ENCODE peak calls at places on chromosomes 13 and 19, in eight cellular contexts. One of them, this sample, is unnamed.

GRCh38 chr19:55449469-55449868 is 6.4 kb upstream of the SHISA7 start:
- DNase-seq in Peyer's patch: no peak
- DNase-seq in fibroblast of pulmonary artery: no peak
- DNase-seq in astrocyte: no peak
- DNase-seq in neural crest cell: no peak
- DNase-seq in transverse colon: no peak
- DNase-seq in spleen: no peak
- DNase-seq in HCT116: no peak
- DNase-seq in this sample: no peak

GRCh38 chr19:6718741-6719539 is 1.5 kb downstream of the C3 start:
- DNase-seq in transverse colon: no peak
- DNase-seq in HCT116: peak
- DNase-seq in Peyer's patch: no peak
- DNase-seq in astrocyte: no peak
- DNase-seq in fibroblast of pulmonary artery: peak
- DNase-seq in spleen: no peak
- DNase-seq in neural crest cell: no peak
- DNase-seq in this sample: no peak

GRCh38 chr13:24741016-24741662 is 22.8 kb upstream of the RNF17 start:
- DNase-seq in astrocyte: no peak
- DNase-seq in HCT116: no peak
- DNase-seq in Peyer's patch: no peak
- DNase-seq in transverse colon: no peak
- DNase-seq in neural crest cell: no peak
- DNase-seq in fibroblast of pulmonary artery: no peak
- DNase-seq in spleen: no peak
- DNase-seq in this sample: no peak

GRCh38 chr13:20495087-20496023 is 30.3 kb downstream of the CRYL1 start:
- DNase-seq in transverse colon: peak
- DNase-seq in fibroblast of pulmonary artery: peak
- DNase-seq in HCT116: peak
- DNase-seq in spleen: no peak
- DNase-seq in neural crest cell: peak
- DNase-seq in astrocyte: peak
- DNase-seq in Peyer's patch: peak
- DNase-seq in this sample: no peak

GRCh38 chr13:107846642-107847041 is 368.7 kb downstream of the LIG4 start:
- DNase-seq in neural crest cell: no peak
- DNase-seq in astrocyte: no peak
- DNase-seq in HCT116: no peak
- DNase-seq in Peyer's patch: no peak
- DNase-seq in transverse colon: no peak
- DNase-seq in fibroblast of pulmonary artery: no peak
- DNase-seq in spleen: no peak
- DNase-seq in this sample: no peak

GRCh38 chr19:38209152-38209551 is 14.9 kb downstream of the DPF1 start:
- DNase-seq in HCT116: no peak
- DNase-seq in Peyer's patch: no peak
- DNase-seq in neural crest cell: no peak
- DNase-seq in spleen: no peak
- DNase-seq in transverse colon: no peak
- DNase-seq in fibroblast of pulmonary artery: no peak
- DNase-seq in astrocyte: no peak
- DNase-seq in this sample: no peak

GRCh38 chr13:98033277-98034247 is 80.1 kb downstream of the IPO5 start:
- DNase-seq in neural crest cell: peak
- DNase-seq in spleen: no peak
- DNase-seq in transverse colon: no peak
- DNase-seq in Peyer's patch: no peak
- DNase-seq in fibroblast of pulmonary artery: peak
- DNase-seq in HCT116: peak
- DNase-seq in astrocyte: peak
- DNase-seq in this sample: no peak

GRCh38 chr19:48844472-48844871 is 8.2 kb upstream of the HSD17B14 start:
- DNase-seq in spleen: no peak
- DNase-seq in transverse colon: no peak
- DNase-seq in HCT116: peak
- DNase-seq in Peyer's patch: no peak
- DNase-seq in neural crest cell: no peak
- DNase-seq in astrocyte: peak
- DNase-seq in fibroblast of pulmonary artery: peak
- DNase-seq in this sample: no peak

GRCh38 chr19:42846597-42846996 is 32.9 kb downstream of the PSG1 start:
- DNase-seq in spleen: no peak
- DNase-seq in neural crest cell: no peak
- DNase-seq in fibroblast of pulmonary artery: no peak
- DNase-seq in Peyer's patch: no peak
- DNase-seq in transverse colon: no peak
- DNase-seq in astrocyte: peak
- DNase-seq in HCT116: no peak
- DNase-seq in this sample: no peak

GRCh38 chr19:53977991-53978731 is 13.3 kb upstream of the CACNG6 start:
- DNase-seq in Peyer's patch: peak
- DNase-seq in fibroblast of pulmonary artery: peak
- DNase-seq in neural crest cell: peak
- DNase-seq in spleen: no peak
- DNase-seq in astrocyte: peak
- DNase-seq in transverse colon: no peak
- DNase-seq in HCT116: peak
- DNase-seq in this sample: peak

GRCh38 chr19:41886761-41887710 is 4.1 kb downstream of the ARHGEF1 start:
- DNase-seq in astrocyte: no peak
- DNase-seq in transverse colon: peak
- DNase-seq in Peyer's patch: peak
- DNase-seq in neural crest cell: no peak
- DNase-seq in HCT116: no peak
- DNase-seq in fibroblast of pulmonary artery: no peak
- DNase-seq in spleen: peak
- DNase-seq in this sample: no peak

GRCh38 chr13:61880576-61881283 is 465.1 kb upstream of the PCDH20 start:
- DNase-seq in transverse colon: no peak
- DNase-seq in spleen: no peak
- DNase-seq in astrocyte: no peak
- DNase-seq in fibroblast of pulmonary artery: peak
- DNase-seq in HCT116: peak
- DNase-seq in neural crest cell: no peak
- DNase-seq in Peyer's patch: no peak
- DNase-seq in this sample: no peak

GRCh38 chr19:29269641-29270040 is 56.7 kb upstream of the UQCRFS1 start:
- DNase-seq in fibroblast of pulmonary artery: no peak
- DNase-seq in transverse colon: no peak
- DNase-seq in spleen: peak
- DNase-seq in neural crest cell: no peak
- DNase-seq in Peyer's patch: no peak
- DNase-seq in astrocyte: no peak
- DNase-seq in HCT116: no peak
- DNase-seq in this sample: no peak

GRCh38 chr19:12092065-12092867 is 27.7 kb downstream of the ZNF844 start:
- DNase-seq in fibroblast of pulmonary artery: peak
- DNase-seq in neural crest cell: peak
- DNase-seq in Peyer's patch: peak
- DNase-seq in spleen: peak
- DNase-seq in HCT116: no peak
- DNase-seq in astrocyte: peak
- DNase-seq in transverse colon: peak
- DNase-seq in this sample: peak

GRCh38 chr19:5536337-5536894 is 31.3 kb downstream of the TINCR start:
- DNase-seq in transverse colon: no peak
- DNase-seq in astrocyte: peak
- DNase-seq in spleen: no peak
- DNase-seq in HCT116: peak
- DNase-seq in Peyer's patch: no peak
- DNase-seq in neural crest cell: peak
- DNase-seq in fibroblast of pulmonary artery: peak
- DNase-seq in this sample: no peak

DNA sequence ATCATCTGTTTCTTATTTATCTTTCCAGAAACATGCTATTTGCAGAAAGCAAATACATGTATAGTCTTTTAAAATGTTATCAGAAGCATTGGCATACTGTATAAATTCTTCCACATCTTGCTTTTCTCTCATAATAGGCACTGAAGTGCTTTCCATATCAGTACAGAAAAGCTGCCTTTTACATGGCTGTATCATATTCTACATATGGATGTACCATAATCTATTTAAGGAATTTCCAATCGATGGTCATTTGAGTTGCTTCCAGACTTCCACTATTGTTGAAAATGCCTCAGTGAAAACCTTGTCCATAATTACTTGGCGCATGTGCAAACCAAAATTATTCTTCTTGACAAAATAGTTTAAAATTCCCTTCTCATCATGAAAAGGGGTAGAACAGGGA is 272.5 kb downstream of the LHFPL6 start:
- DNase-seq in fibroblast of pulmonary artery: no peak
- DNase-seq in HCT116: no peak
- DNase-seq in neural crest cell: no peak
- DNase-seq in astrocyte: no peak
- DNase-seq in spleen: no peak
- DNase-seq in Peyer's patch: no peak
- DNase-seq in transverse colon: no peak
- DNase-seq in this sample: no peak
- TF ChIP-seq CTCF in fibroblast of pulmonary artery: no peak
- TF ChIP-seq CTCF in HCT116: no peak
- TF ChIP-seq CTCF in neural crest cell: no peak
- TF ChIP-seq CTCF in astrocyte: no peak
- TF ChIP-seq CTCF in spleen: no peak
- TF ChIP-seq CTCF in Peyer's patch: no peak
- TF ChIP-seq CTCF in transverse colon: no peak
- TF ChIP-seq CTCF in this sample: no peak

DNA sequence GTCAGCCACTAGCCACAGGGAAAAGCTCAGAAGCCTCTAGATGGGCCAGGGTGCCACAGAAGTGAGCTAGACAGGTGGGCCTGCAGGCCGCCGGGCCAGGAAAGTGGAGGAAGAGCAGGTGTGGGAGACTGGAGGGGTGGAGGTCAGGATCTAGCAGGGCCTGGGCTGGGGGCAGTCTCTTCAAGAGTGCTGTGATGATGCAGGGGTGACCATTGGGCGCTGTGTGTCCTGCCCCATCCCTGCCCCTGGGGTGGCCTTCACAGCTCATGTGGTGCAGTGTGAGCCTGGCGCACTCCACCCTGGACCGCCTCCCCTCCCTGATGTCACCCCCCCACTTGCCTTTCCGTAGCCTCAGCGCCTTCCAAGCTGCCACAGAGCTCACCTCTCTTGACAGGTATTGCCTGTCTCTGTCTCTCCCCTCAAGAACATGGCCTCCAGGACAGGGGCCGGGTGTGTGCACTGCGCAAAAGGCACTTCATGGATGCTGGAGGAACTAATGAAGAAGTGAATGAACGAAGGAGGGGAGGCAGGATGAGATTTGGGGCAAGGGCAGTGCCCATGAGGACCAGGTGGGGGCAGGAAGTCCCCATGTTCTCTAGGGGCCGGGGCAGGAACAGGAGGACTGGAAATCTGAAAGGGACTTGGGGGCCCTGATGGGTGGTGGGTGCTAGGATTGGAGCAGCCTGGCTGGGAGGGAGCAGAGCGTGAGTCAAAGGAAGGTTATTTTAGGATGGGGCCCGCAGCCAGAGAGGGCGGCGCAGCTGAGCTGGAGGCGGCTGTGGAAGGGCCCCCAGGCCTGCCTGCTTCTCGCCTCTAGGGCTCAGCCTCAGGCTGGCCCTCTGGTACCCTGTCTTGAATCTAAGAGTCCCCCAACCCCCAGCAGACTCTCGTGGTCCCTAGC is 6.6 kb downstream of the SSBP4 start:
- DNase-seq in astrocyte: peak
- DNase-seq in fibroblast of pulmonary artery: peak
- DNase-seq in HCT116: no peak
- DNase-seq in neural crest cell: no peak
- DNase-seq in spleen: no peak
- DNase-seq in Peyer's patch: peak
- DNase-seq in transverse colon: peak
- DNase-seq in this sample: no peak
- TF ChIP-seq CTCF in astrocyte: no peak
- TF ChIP-seq CTCF in fibroblast of pulmonary artery: peak
- TF ChIP-seq CTCF in HCT116: no peak
- TF ChIP-seq CTCF in neural crest cell: no peak
- TF ChIP-seq CTCF in spleen: no peak
- TF ChIP-seq CTCF in Peyer's patch: no peak
- TF ChIP-seq CTCF in transverse colon: no peak
- TF ChIP-seq CTCF in this sample: peak

DNA sequence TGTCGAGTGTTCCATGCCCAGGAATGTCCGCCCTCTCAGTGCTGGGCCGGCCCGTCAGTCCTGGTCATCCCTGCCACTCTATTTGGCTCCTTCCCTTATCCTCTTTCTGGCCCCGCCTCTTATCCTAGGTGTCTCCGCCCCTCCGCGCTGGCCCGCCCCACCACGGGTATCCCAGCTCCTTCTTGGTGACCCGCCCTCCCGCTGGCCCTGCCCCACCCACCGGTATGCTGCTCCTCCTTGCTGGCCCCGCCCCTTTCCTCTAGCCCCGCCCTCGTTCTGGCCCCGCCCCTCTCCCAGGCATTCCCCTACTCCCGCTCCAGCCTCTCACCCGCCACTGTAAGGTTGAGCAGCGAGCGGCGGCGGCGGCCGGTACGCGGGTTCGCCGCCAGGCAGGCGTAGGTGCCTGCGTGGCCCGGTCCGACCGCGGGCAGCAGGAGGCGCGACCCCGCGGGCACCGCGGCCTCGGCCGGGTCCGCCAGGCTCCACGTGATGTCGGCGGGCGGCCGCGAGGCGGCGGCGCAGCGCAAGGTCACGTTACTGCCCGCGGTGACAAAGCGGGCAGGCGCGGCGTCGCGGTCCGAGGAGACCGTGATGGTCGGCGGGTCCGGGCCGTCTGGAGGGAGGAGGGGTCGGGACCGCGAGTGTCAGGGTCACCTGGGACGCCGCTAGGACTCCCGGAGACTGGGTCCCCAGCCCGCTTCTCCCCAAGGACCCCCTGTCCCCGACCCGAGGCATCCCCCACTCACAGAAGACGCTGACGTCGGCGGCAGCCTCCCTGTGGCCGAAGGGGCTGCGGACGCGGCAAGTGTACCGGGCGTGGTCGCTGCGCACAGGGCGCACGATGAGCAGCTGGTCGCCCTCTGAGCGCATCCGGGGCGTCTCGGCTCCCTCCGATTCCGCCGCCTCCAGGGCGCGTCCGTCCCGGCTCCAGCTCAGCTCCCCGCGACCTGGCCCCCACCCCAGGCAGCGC is 2.0 kb downstream of the VSIG10L start:
- DNase-seq in HCT116: peak
- DNase-seq in neural crest cell: peak
- DNase-seq in astrocyte: peak
- DNase-seq in fibroblast of pulmonary artery: peak
- DNase-seq in transverse colon: peak
- DNase-seq in Peyer's patch: peak
- DNase-seq in spleen: peak
- DNase-seq in this sample: peak
- TF ChIP-seq CTCF in HCT116: peak
- TF ChIP-seq CTCF in neural crest cell: peak
- TF ChIP-seq CTCF in astrocyte: no peak
- TF ChIP-seq CTCF in fibroblast of pulmonary artery: no peak
- TF ChIP-seq CTCF in transverse colon: peak
- TF ChIP-seq CTCF in Peyer's patch: peak
- TF ChIP-seq CTCF in spleen: peak
- TF ChIP-seq CTCF in this sample: peak

DNA sequence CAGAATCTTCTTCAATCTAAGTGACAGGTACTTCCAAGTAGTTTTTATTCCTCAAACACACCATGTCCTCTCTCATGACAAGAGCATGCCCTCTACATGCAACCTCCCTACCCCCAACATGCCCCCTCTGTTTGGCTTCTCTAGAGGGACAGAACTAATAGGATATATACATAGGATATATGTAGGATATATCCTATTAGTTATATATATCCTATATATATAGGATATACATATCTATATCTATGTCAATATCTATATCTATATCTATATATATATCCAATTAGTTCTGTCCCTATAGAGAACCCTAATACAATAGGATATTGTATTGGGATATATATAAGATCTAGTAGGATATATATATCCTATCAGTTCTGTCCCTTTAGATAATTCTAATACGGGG is 701.9 kb upstream of the MIR17HG start:
- DNase-seq in astrocyte: no peak
- DNase-seq in neural crest cell: no peak
- DNase-seq in HCT116: no peak
- DNase-seq in spleen: no peak
- DNase-seq in Peyer's patch: no peak
- DNase-seq in fibroblast of pulmonary artery: no peak
- DNase-seq in transverse colon: no peak
- DNase-seq in this sample: no peak
- TF ChIP-seq CTCF in astrocyte: no peak
- TF ChIP-seq CTCF in neural crest cell: no peak
- TF ChIP-seq CTCF in HCT116: no peak
- TF ChIP-seq CTCF in spleen: no peak
- TF ChIP-seq CTCF in Peyer's patch: no peak
- TF ChIP-seq CTCF in fibroblast of pulmonary artery: no peak
- TF ChIP-seq CTCF in transverse colon: no peak
- TF ChIP-seq CTCF in this sample: no peak